ENCODE peak calls at places on chromosomes 12 and 14, in five cellular contexts. D is stimulated activated CD4-positive, alpha-beta T cell treated with anti-CD3 and anti-CD28 coated beads, TNF-alpha, amount 100 ng/mL, for 4 hours; B is fibroblast of the conjunctiva; N is stimulated activated naive CD4-positive, alpha-beta T cell; R is GM13977. T is an unnamed sample.

GRCh38 chr14:63011609-63012008 is 33.6 kb downstream of the KCNH5 start:
- DNase-seq in B (no peak), N (no peak), R (no peak), D (no peak), T (no peak)

GRCh38 chr14:101254805-101255764 is 306.2 kb upstream of the DIO3 start:
- DNase-seq in D (no peak), R (peak), B (no peak), N (no peak), T (no peak)

GRCh38 chr12:44428825-44429224 is 447.3 kb downstream of the NELL2 start:
- DNase-seq in B (no peak), D (no peak), N (no peak), R (no peak), T (no peak)

GRCh38 chr12:120662879-120663278 is 22.5 kb downstream of the CABP1 start:
- DNase-seq in B (no peak), R (peak), N (no peak), D (no peak), T (no peak)

GRCh38 chr12:99709116-99709515 is 61.6 kb downstream of the GARIN6 start:
- DNase-seq in R (no peak), B (no peak), N (no peak), D (no peak), T (no peak)

GRCh38 chr12:93247313-93248057 is 130.2 kb upstream of the NUDT4 start:
- DNase-seq in B (no peak), N (no peak), R (no peak), D (no peak), T (no peak)

GRCh38 chr14:56811596-56812363 is 1.5 kb upstream of the OTX2 start:
- DNase-seq in D (no peak), R (no peak), N (no peak), B (no peak), T (no peak)

GRCh38 chr14:20846560-20846959 is 43.9 kb upstream of the RNASE1 start:
- DNase-seq in B (no peak), R (no peak), N (no peak), D (no peak), T (no peak)

GRCh38 chr14:49586673-49587460 is 687 bp upstream of the RPS29 start:
- DNase-seq in R (peak), B (peak), N (no peak), D (peak), T (no peak)

GRCh38 chr14:101351146-101351545 is 210.1 kb upstream of the DIO3 start:
- DNase-seq in N (no peak), D (no peak), B (no peak), R (no peak), T (no peak)

GRCh38 chr12:45388545-45388944 is 172.7 kb downstream of the ANO6 start:
- DNase-seq in D (no peak), R (no peak), B (peak), N (no peak), T (no peak)

GRCh38 chr12:89353188-89353822 is 1.0 kb upstream of the DUSP6 start:
- DNase-seq in N (no peak), R (peak), B (no peak), D (no peak), T (no peak)

GRCh38 chr12:41188841-41189394 is 798 bp downstream of the PDZRN4 start:
- DNase-seq in R (peak), B (no peak), N (no peak), D (no peak), T (no peak)